ENCODE peak calls at places on chromosomes 4 and X, in ten cellular contexts. W, Z, S, V, X, T, L, B, Y and M are unnamed samples.

GRCh38 chrX:16140448-16140847 is 17.1 kb downstream of the GRPR start:
- DNase-seq in W (no peak), Z (no peak), S (peak), V (no peak), X (no peak), T (no peak), L (no peak), B (no peak), Y (no peak), M (no peak)

GRCh38 chr4:126777649-126778048 is 855.1 kb upstream of the INTU start:
- DNase-seq in W (no peak), Z (no peak), S (no peak), V (peak), X (no peak), T (no peak), L (peak), B (no peak), Y (no peak), M (no peak)

GRCh38 chr4:144421056-144421455 is 224.9 kb upstream of the HHIP start:
- DNase-seq in W (no peak), Z (no peak), S (no peak), V (no peak), X (no peak), T (no peak), L (no peak), B (no peak), Y (no peak), M (no peak)

GRCh38 chr4:124973716-124974115 is 261.2 kb upstream of the ANKRD50 start:
- DNase-seq in W (no peak), Z (no peak), S (no peak), V (no peak), X (no peak), T (no peak), L (no peak), B (no peak), Y (no peak), M (no peak)

GRCh38 chrX:151789179-151789800 is 54.7 kb downstream of the CNGA2 start:
- DNase-seq in W (peak), Z (no peak), S (peak), V (peak), X (no peak), T (peak), L (peak), B (no peak), Y (no peak), M (no peak)

GRCh38 chrX:119041175-119041574 is 31.6 kb upstream of the CT47C1 start:
- DNase-seq in W (peak), Z (no peak), S (peak), V (peak), X (peak), T (peak), L (peak), B (peak), Y (peak), M (no peak)

GRCh38 chrX:17851854-17852253 is 9.2 kb downstream of the RAI2 start:
- DNase-seq in W (no peak), Z (no peak), S (no peak), V (no peak), X (no peak), T (no peak), L (no peak), B (no peak), Y (no peak), M (no peak)

GRCh38 chr4:88242144-88242543 is 42.2 kb downstream of the PPM1K start:
- DNase-seq in W (no peak), Z (no peak), S (peak), V (no peak), X (no peak), T (no peak), L (peak), B (no peak), Y (no peak), M (no peak)

GRCh38 chr4:3193531-3194203 is 55.3 kb upstream of the MSANTD1 start:
- DNase-seq in W (no peak), Z (peak), S (peak), V (no peak), X (peak), T (no peak), L (peak), B (peak), Y (no peak), M (no peak)

GRCh38 chr4:123937612-123938011 is 541.0 kb downstream of the SPRY1 start:
- DNase-seq in W (no peak), Z (no peak), S (no peak), V (no peak), X (no peak), T (no peak), L (no peak), B (no peak), Y (no peak), M (no peak)

GRCh38 chr4:7911044-7911578 is 28.6 kb downstream of the AFAP1 start:
- DNase-seq in W (no peak), Z (no peak), S (no peak), V (peak), X (no peak), T (no peak), L (no peak), B (no peak), Y (no peak), M (no peak)

GRCh38 chr4:113467581-113467980 is 294.0 kb downstream of the CAMK2D start:
- DNase-seq in W (peak), Z (no peak), S (peak), V (peak), X (peak), T (no peak), L (peak), B (no peak), Y (no peak), M (no peak)

GRCh38 chr4:173018446-173018845 is 150.2 kb upstream of the GALNT7 start:
- DNase-seq in W (no peak), Z (no peak), S (no peak), V (no peak), X (no peak), T (no peak), L (no peak), B (no peak), Y (no peak), M (no peak)

GRCh38 chr4:39996811-39997210 is 19.1 kb upstream of the PDS5A start:
- DNase-seq in W (no peak), Z (no peak), S (no peak), V (no peak), X (no peak), T (no peak), L (no peak), B (no peak), Y (no peak), M (no peak)

GRCh38 chr4:119692001-119692400 is 63.4 kb upstream of the PDE5A start:
- DNase-seq in W (no peak), Z (no peak), S (no peak), V (peak), X (no peak), T (no peak), L (peak), B (no peak), Y (no peak), M (no peak)

GRCh38 chr4:157425897-157426296 is 205.4 kb downstream of the GRIA2 start:
- DNase-seq in W (no peak), Z (no peak), S (no peak), V (no peak), X (no peak), T (no peak), L (no peak), B (no peak), Y (no peak), M (no peak)

GRCh38 chr4:2689825-2690700 is 66.1 kb downstream of the TNIP2 start:
- DNase-seq in W (peak), Z (no peak), S (no peak), V (peak), X (no peak), T (no peak), L (no peak), B (no peak), Y (no peak), M (no peak)

GRCh38 chr4:97912151-97912550 is 231.1 kb downstream of the STPG2 start:
- DNase-seq in W (no peak), Z (no peak), S (peak), V (no peak), X (peak), T (no peak), L (peak), B (no peak), Y (no peak), M (no peak)

GRCh38 chr4:149897784-149898183 is 82.1 kb upstream of the IQCM start:
- DNase-seq in W (peak), Z (peak), S (peak), V (no peak), X (peak), T (no peak), L (peak), B (peak), Y (no peak), M (no peak)

GRCh38 chr4:152072001-152072485 is 311.2 kb upstream of the GATB start:
- DNase-seq in W (no peak), Z (no peak), S (peak), V (no peak), X (peak), T (no peak), L (peak), B (no peak), Y (no peak), M (no peak)

GRCh38 chrX:9466115-9466495 is 1.2 kb downstream of the TBL1X start:
- DNase-seq in W (no peak), Z (peak), S (no peak), V (no peak), X (no peak), T (peak), L (peak), B (peak), Y (no peak), M (no peak)

GRCh38 chr4:79174855-79175254 is 151.0 kb downstream of the NAA11 start:
- DNase-seq in W (no peak), Z (no peak), S (no peak), V (no peak), X (no peak), T (no peak), L (no peak), B (no peak), Y (no peak), M (no peak)

GRCh38 chrX:21963226-21963625 is 22.7 kb downstream of the SMS start:
- DNase-seq in W (no peak), Z (no peak), S (no peak), V (no peak), X (no peak), T (no peak), L (no peak), B (no peak), Y (peak), M (no peak)

GRCh38 chrX:148500428-148501120 is at the start of gene AFF2:
- DNase-seq in W (no peak), Z (peak), S (no peak), V (peak), X (no peak), T (peak), L (peak), B (peak), Y (no peak), M (peak)

GRCh38 chr4:139785356-139785755 is 119.7 kb downstream of the MGST2 start:
- DNase-seq in W (no peak), Z (no peak), S (no peak), V (no peak), X (no peak), T (no peak), L (no peak), B (no peak), Y (no peak), M (no peak)

GRCh38 chr4:39544580-39545315 is 17.5 kb upstream of the UGDH start:
- DNase-seq in W (no peak), Z (no peak), S (no peak), V (no peak), X (no peak), T (no peak), L (no peak), B (no peak), Y (no peak), M (no peak)

GRCh38 chrX:291411-291901 is 10.3 kb downstream of the PLCXD1 start:
- DNase-seq in W (no peak), Z (no peak), S (no peak), V (no peak), X (no peak), T (peak), L (no peak), B (no peak), Y (no peak), M (no peak)